ENCODE peak calls at places on chromosomes 3 and 15, in four cellular contexts. Z, C, V and Q are unnamed samples. For H3K27me3, the result is how much of the 10 kb centered on the place peaks cover.

GRCh38 chr3:194053136-194053535 is 82.8 kb upstream of the HES1 start:
- DNase-seq in Z (no peak), C (no peak), V (no peak), Q (no peak)

GRCh38 chr3:195769551-195769950 is 42.2 kb downstream of the MUC4 start:
- DNase-seq in Z (no peak), C (no peak), V (no peak), Q (no peak)

GRCh38 chr3:72338082-72338941 is 509.9 kb downstream of the SHQ1 start:
- DNase-seq in Z (peak), C (no peak), V (no peak), Q (no peak)

GRCh38 chr3:11379824-11380281 is 107.7 kb downstream of the ATG7 start:
- DNase-seq in Z (no peak), C (no peak), V (no peak), Q (no peak)

GRCh38 chr3:161977063-161977462 is 480.5 kb downstream of the OTOL1 start:
- DNase-seq in Z (peak), C (no peak), V (no peak), Q (no peak)

GRCh38 chr15:62798536-62798935 is 244.0 kb upstream of the TPM1 start:
- DNase-seq in Z (no peak), C (peak), V (no peak), Q (no peak)

GRCh38 chr3:53167418-53168174 is 6.6 kb downstream of the PRKCD start:
- DNase-seq in Z (no peak), C (no peak), V (no peak), Q (no peak)

GRCh38 chr3:114218578-114219185 is 18.7 kb downstream of the ZNF80 start:
- DNase-seq in Z (no peak), C (no peak), V (peak), Q (no peak)

GRCh38 chr3:196287066-196287404 is 491 bp downstream of the PCYT1A start:
- DNase-seq in Z (peak), C (no peak), V (peak), Q (no peak)

GRCh38 chr15:50280271-50280670 is 14.7 kb upstream of the HDC start:
- DNase-seq in Z (peak), C (no peak), V (no peak), Q (no peak)

GRCh38 chr15:28963711-28964081 is 77.9 kb downstream of the APBA2 start:
- DNase-seq in Z (no peak), C (no peak), V (no peak), Q (no peak)

GRCh38 chr3:58266577-58266976 is 29.0 kb downstream of the ABHD6 start:
- DNase-seq in Z (no peak), C (no peak), V (no peak), Q (peak)

GRCh38 chr3:167225821-167226220 is 154.3 kb downstream of the ZBBX start:
- DNase-seq in Z (no peak), C (no peak), V (no peak), Q (no peak)

GRCh38 chr3:12508316-12508715 is 24.0 kb downstream of the TSEN2 start:
- DNase-seq in Z (peak), C (no peak), V (no peak), Q (no peak)

GRCh38 chr3:5037828-5038227 is 58.6 kb downstream of the BHLHE40 start:
- DNase-seq in Z (no peak), C (no peak), V (no peak), Q (no peak)

GRCh38 chr15:67550522-67550921 is 8.0 kb downstream of the MAP2K5 start:
- DNase-seq in Z (no peak), C (no peak), V (no peak), Q (no peak)

GRCh38 chr3:169264711-169265110 is 398.8 kb downstream of the MECOM start:
- DNase-seq in Z (peak), C (peak), V (no peak), Q (no peak)

GRCh38 chr3:139906441-139906840 is 28.5 kb upstream of the CLSTN2 start:
- DNase-seq in Z (peak), C (no peak), V (no peak), Q (no peak)

GRCh38 chr3:34779092-34779491 is 860.2 kb upstream of the ARPP21 start:
- DNase-seq in Z (no peak), C (no peak), V (no peak), Q (no peak)

GRCh38 chr3:36418296-36418695 is 38.0 kb downstream of the STAC start:
- DNase-seq in Z (peak), C (no peak), V (no peak), Q (no peak)

GRCh38 chr15:74788716-74789151 is 6.9 kb downstream of the CSK start:
- DNase-seq in Z (no peak), C (no peak), V (peak), Q (no peak)

GRCh38 chr15:66287461-66288055 is 5.8 kb upstream of the DIS3L start:
- DNase-seq in Z (peak), C (no peak), V (no peak), Q (no peak)

GRCh38 chr3:18302517-18302916 is 122.6 kb downstream of the SATB1 start:
- DNase-seq in Z (peak), C (no peak), V (no peak), Q (no peak)

GRCh38 chr3:186365202-186365974 is 3.4 kb upstream of the DGKG start:
- DNase-seq in Z (peak), C (no peak), V (no peak), Q (no peak)

GRCh38 chr15:56241374-56242085 is 2.1 kb downstream of the RFX7 start:
- DNase-seq in Z (no peak), C (no peak), V (no peak), Q (no peak)

GRCh38 chr15:63234479-63234878 is 42.9 kb upstream of the APH1B start:
- DNase-seq in Z (peak), C (no peak), V (no peak), Q (peak)

GRCh38 chr3:37907906-37908305 is 46.2 kb downstream of the CTDSPL start:
- DNase-seq in Z (peak), C (no peak), V (no peak), Q (no peak)

GRCh38 chr3:127409421-127410136 is 121.7 kb upstream of the PRR20G start:
- DNase-seq in Z (no peak), C (no peak), V (no peak), Q (no peak)

GRCh38 chr3:146308682-146309081 is 57.8 kb upstream of the PLSCR4 start:
- DNase-seq in Z (no peak), C (no peak), V (no peak), Q (no peak)

GRCh38 chr3:46695177-46695961 is 1.9 kb upstream of the ALS2CL start:
- DNase-seq in Z (no peak), C (no peak), V (peak), Q (no peak)

GRCh38 chr3:183123891-183124290 is 24.6 kb upstream of the MCCC1 start:
- DNase-seq in Z (peak), C (no peak), V (no peak), Q (no peak)

GRCh38 chr3:166810741-166811445 is 569.2 kb downstream of the ZBBX start:
- DNase-seq in Z (no peak), C (no peak), V (no peak), Q (no peak)

GRCh38 chr3:190338717-190339116 is 16.5 kb upstream of the CLDN1 start:
- DNase-seq in Z (peak), C (no peak), V (no peak), Q (no peak)

GRCh38 chr15:92611995-92612745 is 43.4 kb downstream of the FAM174B start:
- DNase-seq in Z (no peak), C (no peak), V (no peak), Q (no peak)

GRCh38 chr3:187714404-187714979 is 12.1 kb upstream of the RTP2 start:
- DNase-seq in Z (peak), C (peak), V (peak), Q (peak)

GRCh38 chr3:64972793-64973192 is 285.0 kb upstream of the ADAMTS9 start:
- DNase-seq in Z (peak), C (no peak), V (no peak), Q (no peak)

DNA sequence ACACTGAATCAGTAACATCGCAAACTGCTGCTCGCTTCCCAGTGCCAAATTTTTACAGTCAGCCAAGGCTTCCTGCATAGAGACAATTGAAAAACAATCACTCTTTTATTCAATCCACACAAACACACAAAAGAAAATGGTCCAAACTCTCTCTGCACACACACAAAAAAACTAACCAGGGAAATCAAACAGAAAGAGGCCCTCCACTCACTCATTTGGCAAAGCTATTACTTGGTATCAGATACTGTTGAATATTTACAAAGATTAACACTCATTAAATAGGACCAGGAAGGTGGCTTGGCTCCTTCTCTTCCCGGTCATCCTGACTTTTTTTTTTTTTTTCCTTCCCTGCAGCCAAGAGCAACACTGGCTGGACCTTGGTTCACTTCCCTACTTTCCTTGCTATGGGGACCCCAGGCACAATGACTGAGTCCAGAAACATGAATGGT is 62.4 kb upstream of the SPATA12 start:
- DNase-seq in Z (no peak), C (no peak), V (no peak), Q (no peak)
- H3K4me3 ChIP-seq in Z (no peak), C (no peak), V (no peak), Q (no peak)

GRCh38 chr3:13852638-13853009 is 27.2 kb downstream of the WNT7A start:
- DNase-seq in Z (peak), C (no peak), V (no peak), Q (no peak)

GRCh38 chr3:13853256-13853977 is 26.5 kb downstream of the WNT7A start:
- DNase-seq in Z (no peak), C (no peak), V (no peak), Q (no peak)

GRCh38 chr3:13851091-13851849 is 28.6 kb downstream of the WNT7A start:
- DNase-seq in Z (peak), C (no peak), V (no peak), Q (no peak)

GRCh38 chr3:13850161-13850945 is 29.5 kb downstream of the WNT7A start:
- DNase-seq in Z (peak), C (no peak), V (no peak), Q (no peak)

DNA sequence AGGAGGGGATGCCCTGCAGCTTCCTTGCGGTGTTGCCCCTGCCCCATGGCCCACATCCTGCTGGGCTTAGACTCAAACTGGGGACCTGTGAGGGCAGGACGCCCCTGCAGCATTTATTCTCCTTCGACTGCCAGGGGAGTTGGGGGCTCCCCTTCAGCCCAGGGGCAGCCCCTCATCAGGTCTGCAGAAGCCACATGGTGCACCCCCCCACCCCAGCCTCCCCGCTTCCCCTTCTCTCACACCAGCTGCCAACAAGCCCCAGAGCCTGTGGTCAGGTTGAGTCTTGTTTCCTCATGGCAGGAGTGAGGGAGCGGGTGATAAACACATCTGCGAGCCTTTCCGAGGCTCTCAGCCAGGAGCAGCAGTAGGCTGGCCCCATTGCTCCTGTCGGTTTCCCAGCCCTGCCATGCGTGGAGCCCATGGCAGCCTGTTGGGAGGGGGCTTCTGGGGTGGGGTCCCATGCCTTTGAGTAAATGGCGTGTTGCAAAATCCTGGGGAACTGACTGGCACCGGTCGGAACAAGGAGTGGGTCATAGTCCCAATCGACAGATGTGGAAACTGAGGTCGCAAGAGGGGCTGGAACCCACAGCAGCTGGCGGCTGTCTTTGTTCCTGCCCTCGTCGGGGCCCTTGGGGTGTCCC is 27.8 kb downstream of the WNT7A start:
- DNase-seq in Z (peak), C (no peak), V (no peak), Q (no peak)
- H3K27me3 ChIP-seq in Z (under half), C (under half), V (under half), Q (under half)

DNA sequence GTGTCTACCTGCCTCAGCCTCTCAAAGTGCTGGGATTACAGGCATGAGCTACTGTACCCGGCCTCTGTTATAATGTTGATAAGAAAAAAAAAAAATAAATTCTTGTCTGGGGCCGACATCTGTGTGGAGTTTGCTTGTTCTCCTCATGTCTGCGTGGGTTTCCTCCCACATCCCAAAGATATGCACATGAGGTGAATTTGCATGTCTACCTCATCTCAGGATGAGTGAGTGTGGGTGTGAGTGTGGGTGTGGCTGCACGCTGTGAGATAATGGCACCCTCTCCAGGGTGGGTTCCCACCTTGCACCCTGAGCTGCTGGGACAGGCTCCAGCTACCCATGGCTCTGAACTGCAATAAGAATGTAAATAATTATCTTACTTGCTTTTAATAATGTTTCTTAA is 25.9 kb upstream of the UACA start:
- DNase-seq in Z (no peak), C (no peak), V (no peak), Q (no peak)
- H3K4me3 ChIP-seq in Z (no peak), C (no peak), V (no peak), Q (no peak)

GRCh38 chr15:45105586-45105985 is 8.4 kb downstream of the DUOX2 start:
- DNase-seq in Z (no peak), C (no peak), V (no peak), Q (no peak)

GRCh38 chr15:45100884-45101622 is 12.9 kb downstream of the DUOX2 start:
- DNase-seq in Z (no peak), C (no peak), V (no peak), Q (no peak)

GRCh38 chr15:45102226-45102625 is 11.7 kb downstream of the DUOX2 start:
- DNase-seq in Z (no peak), C (no peak), V (no peak), Q (no peak)

GRCh38 chr15:45099549-45100165 is 14.3 kb downstream of the DUOX2 start:
- DNase-seq in Z (no peak), C (no peak), V (no peak), Q (no peak)

DNA sequence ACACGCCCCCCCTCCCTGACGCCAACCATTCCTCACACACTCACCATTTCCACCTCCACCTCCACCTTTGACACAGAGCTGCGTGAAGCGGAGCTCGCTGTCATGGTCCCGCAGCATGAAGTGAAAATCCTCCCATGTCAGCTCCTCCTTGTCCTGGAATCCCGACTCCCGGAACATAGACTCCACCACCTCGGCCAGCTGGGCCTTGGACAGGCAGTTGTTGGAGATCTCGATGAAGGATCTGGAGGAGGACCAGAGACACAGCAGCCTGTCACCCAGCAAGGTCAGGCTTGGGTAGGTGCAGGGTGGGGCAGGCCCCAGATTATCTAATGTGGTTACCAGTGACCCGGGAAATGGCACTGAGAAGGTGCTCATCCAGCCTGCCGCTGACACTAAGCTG is 12.2 kb downstream of the DUOX2 start:
- DNase-seq in Z (no peak), C (no peak), V (no peak), Q (no peak)
- H3K27me3 ChIP-seq in Z (under half), C (under half), V (under half), Q (under half)

DNA sequence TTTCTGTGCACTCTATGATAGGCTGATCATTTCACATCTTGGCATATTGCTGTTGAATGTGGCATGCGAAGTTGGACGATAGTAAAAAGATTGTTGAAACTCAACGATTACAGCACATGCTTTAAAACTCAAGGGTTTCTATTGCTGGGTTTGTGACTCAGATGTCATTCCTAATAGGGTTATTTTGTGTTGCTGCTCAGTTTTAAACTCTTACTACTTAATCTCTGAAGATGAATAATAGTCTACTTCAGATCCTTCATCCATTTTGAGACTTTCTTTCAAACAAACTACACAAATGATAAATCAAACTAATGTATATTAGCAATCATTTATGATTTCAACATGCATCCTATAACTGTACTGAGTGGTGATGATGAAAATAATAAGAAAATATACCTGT is 71.3 kb upstream of the MBNL1 start:
- DNase-seq in Z (no peak), C (no peak), V (no peak), Q (no peak)
- H3K4me3 ChIP-seq in Z (no peak), C (no peak), V (peak), Q (no peak)

GRCh38 chr3:124230432-124230831 is 238.5 kb upstream of the ROPN1 start:
- DNase-seq in Z (no peak), C (no peak), V (no peak), Q (no peak)
- H3K27me3 ChIP-seq in Z (under half), C (under half), V (under half), Q (under half)

DNA sequence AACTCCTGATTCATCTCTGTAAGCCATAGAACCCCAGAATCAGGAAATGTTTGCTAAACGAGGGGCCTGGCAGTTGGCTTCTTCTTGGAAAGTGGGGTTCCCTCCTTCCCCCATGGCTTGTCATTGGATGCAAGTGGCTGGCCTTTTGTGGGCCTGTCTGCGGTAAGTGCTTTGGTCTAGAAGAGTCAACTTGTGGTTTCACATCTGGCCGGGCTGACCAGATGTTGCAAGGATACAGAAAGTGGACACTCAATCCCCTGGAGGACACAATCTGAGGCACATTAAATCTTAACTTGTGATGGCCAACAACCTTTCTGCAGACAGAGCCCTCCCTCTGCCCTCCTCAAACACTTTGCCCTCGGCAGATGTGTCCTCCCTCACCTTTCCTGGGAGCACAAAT is 1.1 kb downstream of the FAH start:
- DNase-seq in Z (no peak), C (no peak), V (no peak), Q (no peak)
- H3K4me3 ChIP-seq in Z (no peak), C (peak), V (peak), Q (peak)

DNA sequence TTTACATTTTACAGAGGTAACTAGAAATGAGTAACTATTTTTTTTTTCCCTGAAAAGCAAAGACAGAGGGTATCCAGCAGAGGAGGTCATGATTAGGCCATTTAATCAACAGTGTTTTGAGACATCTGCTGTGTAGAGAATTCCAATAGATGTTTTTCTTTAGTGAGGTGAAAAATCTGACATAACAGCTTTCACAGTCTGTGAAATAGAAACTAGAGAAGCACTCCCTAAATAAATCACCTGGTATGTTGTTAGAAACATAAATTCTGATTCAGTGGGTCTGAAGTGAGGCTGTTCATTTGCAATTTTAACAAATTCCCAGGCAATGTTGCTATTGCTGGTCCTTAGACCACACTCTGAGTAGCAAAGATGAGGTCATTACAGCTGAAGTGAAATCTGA is 329.2 kb upstream of the LRRC3B start:
- DNase-seq in Z (no peak), C (no peak), V (no peak), Q (no peak)
- H3K27me3 ChIP-seq in Z (under half), C (under half), V (under half), Q (under half)